ENCODE peak calls at places on chromosomes 3 and 15, in four cellular contexts. One of them, this sample, is unnamed.

GRCh38 chr3:189839576-189839975 is 208.4 kb downstream of the TP63 start:
- DNase-seq in fibroblast of lung: peak
- DNase-seq in BE2C: no peak
- DNase-seq in tibial artery: no peak
- DNase-seq in this sample: peak

GRCh38 chr15:43749690-43750345 is 3.6 kb downstream of the PDIA3 start:
- DNase-seq in fibroblast of lung: no peak
- DNase-seq in BE2C: no peak
- DNase-seq in tibial artery: no peak
- DNase-seq in this sample: no peak

GRCh38 chr3:58163234-58163633 is 47.5 kb downstream of the DNASE1L3 start:
- DNase-seq in fibroblast of lung: peak
- DNase-seq in BE2C: no peak
- DNase-seq in tibial artery: no peak
- DNase-seq in this sample: no peak

GRCh38 chr15:95741830-95742229 is 588.7 kb upstream of the NR2F2 start:
- DNase-seq in fibroblast of lung: no peak
- DNase-seq in BE2C: no peak
- DNase-seq in tibial artery: no peak
- DNase-seq in this sample: no peak

GRCh38 chr15:84799511-84800187 is 17.5 kb upstream of the ALPK3 start:
- DNase-seq in fibroblast of lung: no peak
- DNase-seq in BE2C: no peak
- DNase-seq in tibial artery: no peak
- DNase-seq in this sample: no peak

GRCh38 chr3:52046186-52046913 is 10.0 kb downstream of the DUSP7 start:
- DNase-seq in fibroblast of lung: peak
- DNase-seq in BE2C: peak
- DNase-seq in tibial artery: peak
- DNase-seq in this sample: peak

GRCh38 chr3:188284455-188285212 is 130.7 kb downstream of the LPP start:
- DNase-seq in fibroblast of lung: peak
- DNase-seq in BE2C: no peak
- DNase-seq in tibial artery: no peak
- DNase-seq in this sample: no peak

GRCh38 chr15:90142216-90143175 is 40.2 kb upstream of the IDH2 start:
- DNase-seq in fibroblast of lung: no peak
- DNase-seq in BE2C: no peak
- DNase-seq in tibial artery: no peak
- DNase-seq in this sample: no peak

GRCh38 chr3:106185949-106186348 is 317.1 kb upstream of the CBLB start:
- DNase-seq in fibroblast of lung: no peak
- DNase-seq in BE2C: no peak
- DNase-seq in tibial artery: no peak
- DNase-seq in this sample: no peak

GRCh38 chr15:56719774-56720555 is 13.3 kb downstream of the ZNF280D start:
- DNase-seq in fibroblast of lung: peak
- DNase-seq in BE2C: no peak
- DNase-seq in tibial artery: no peak
- DNase-seq in this sample: no peak

GRCh38 chr15:47688573-47689086 is 28.7 kb upstream of the SEMA6D start:
- DNase-seq in fibroblast of lung: peak
- DNase-seq in BE2C: no peak
- DNase-seq in tibial artery: no peak
- DNase-seq in this sample: no peak

GRCh38 chr15:77778802-77779201 is 146.1 kb upstream of the LINGO1 start:
- DNase-seq in fibroblast of lung: no peak
- DNase-seq in BE2C: no peak
- DNase-seq in tibial artery: no peak
- DNase-seq in this sample: no peak

GRCh38 chr3:56154297-56154696 is 314.0 kb downstream of the ERC2 start:
- DNase-seq in fibroblast of lung: no peak
- DNase-seq in BE2C: no peak
- DNase-seq in tibial artery: no peak
- DNase-seq in this sample: no peak

GRCh38 chr15:37204698-37205097 is 104.3 kb upstream of the MEIS2 start:
- DNase-seq in fibroblast of lung: no peak
- DNase-seq in BE2C: no peak
- DNase-seq in tibial artery: no peak
- DNase-seq in this sample: no peak

GRCh38 chr15:82643992-82644391 is 3.2 kb downstream of the CPEB1 start:
- DNase-seq in fibroblast of lung: no peak
- DNase-seq in BE2C: no peak
- DNase-seq in tibial artery: no peak
- DNase-seq in this sample: no peak

GRCh38 chr3:148727242-148727641 is 29.5 kb downstream of the AGTR1 start:
- DNase-seq in fibroblast of lung: no peak
- DNase-seq in BE2C: peak
- DNase-seq in tibial artery: no peak
- DNase-seq in this sample: no peak

GRCh38 chr3:42589382-42590109 is 1.1 kb upstream of the SS18L2 start:
- DNase-seq in fibroblast of lung: no peak
- DNase-seq in BE2C: no peak
- DNase-seq in tibial artery: no peak
- DNase-seq in this sample: no peak
- H3K4me3 ChIP-seq in fibroblast of lung: no peak
- H3K4me3 ChIP-seq in BE2C: no peak
- H3K4me3 ChIP-seq in tibial artery: peak
- H3K4me3 ChIP-seq in this sample: peak

GRCh38 chr3:147411777-147412176 is 2.6 kb downstream of the ZIC1 start:
- DNase-seq in fibroblast of lung: no peak
- DNase-seq in BE2C: no peak
- DNase-seq in tibial artery: no peak
- DNase-seq in this sample: no peak
- H3K4me3 ChIP-seq in fibroblast of lung: no peak
- H3K4me3 ChIP-seq in BE2C: no peak
- H3K4me3 ChIP-seq in tibial artery: no peak
- H3K4me3 ChIP-seq in this sample: peak

DNA sequence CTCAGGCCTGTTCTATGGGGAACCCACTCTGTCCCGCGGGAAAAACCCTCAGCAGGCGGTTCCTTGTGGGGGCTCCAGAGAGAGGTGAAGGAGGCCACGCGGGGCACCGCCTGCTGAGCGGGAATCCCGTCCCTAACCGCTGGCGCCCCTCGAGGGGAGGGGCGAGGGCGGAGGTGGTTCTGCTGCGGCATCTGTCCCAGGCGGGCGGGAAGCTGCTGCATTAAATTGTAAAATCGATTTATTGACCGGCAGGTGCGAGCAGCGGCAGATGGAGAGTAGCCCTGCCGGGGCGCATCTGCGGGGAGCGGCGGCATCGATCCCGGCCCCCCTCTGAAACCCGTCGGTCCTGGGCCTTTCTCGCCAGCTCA is 3.7 kb upstream of the DLL4 start:
- DNase-seq in fibroblast of lung: no peak
- DNase-seq in BE2C: no peak
- DNase-seq in tibial artery: no peak
- DNase-seq in this sample: no peak
- H3K4me3 ChIP-seq in fibroblast of lung: no peak
- H3K4me3 ChIP-seq in BE2C: no peak
- H3K4me3 ChIP-seq in tibial artery: no peak
- H3K4me3 ChIP-seq in this sample: no peak

DNA sequence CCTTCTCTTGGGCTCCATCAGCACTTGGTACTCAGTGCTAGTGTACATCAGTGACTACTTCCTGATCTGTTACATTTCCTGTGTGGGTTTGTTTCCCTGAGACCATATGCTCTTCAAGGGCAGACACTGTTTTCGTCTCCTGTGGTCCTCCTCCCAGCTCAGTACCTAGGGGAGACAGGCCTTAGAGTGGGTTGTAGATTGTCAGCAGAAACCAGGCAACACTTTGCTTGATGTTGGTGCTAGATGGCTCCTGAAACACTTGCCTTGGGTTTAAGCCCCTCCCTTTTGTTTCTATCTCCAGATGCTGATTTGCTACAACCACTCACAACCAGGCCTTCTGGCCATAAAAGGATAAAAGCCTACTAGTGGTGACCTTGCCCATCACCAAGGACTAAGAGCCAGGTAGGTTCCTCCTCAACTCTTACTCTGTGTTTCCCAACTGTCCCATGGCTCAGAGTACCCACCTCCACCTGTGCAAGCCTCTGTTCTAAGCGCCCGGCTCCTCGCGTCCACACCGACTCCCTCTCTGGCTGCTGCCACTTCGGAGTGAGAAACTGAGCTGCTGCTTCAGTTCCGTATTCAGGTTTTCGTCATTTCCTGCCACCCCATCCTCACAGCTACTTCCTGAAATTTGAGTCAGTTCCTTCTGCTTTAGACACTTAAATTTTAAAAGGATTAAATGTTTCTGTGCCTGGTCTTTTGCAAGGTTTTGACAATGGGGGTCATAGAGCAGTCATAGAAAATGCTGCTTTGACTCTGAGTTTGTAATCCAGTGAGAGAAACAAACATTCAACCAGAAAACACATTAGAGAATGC is at the start of gene HCLS1:
- DNase-seq in fibroblast of lung: no peak
- DNase-seq in BE2C: no peak
- DNase-seq in tibial artery: no peak
- DNase-seq in this sample: peak
- H3K4me3 ChIP-seq in fibroblast of lung: no peak
- H3K4me3 ChIP-seq in BE2C: no peak
- H3K4me3 ChIP-seq in tibial artery: peak
- H3K4me3 ChIP-seq in this sample: peak

GRCh38 chr3:11154953-11155325 is 646 bp downstream of the HRH1 start:
- DNase-seq in fibroblast of lung: peak
- DNase-seq in BE2C: no peak
- DNase-seq in tibial artery: peak
- DNase-seq in this sample: no peak

GRCh38 chr3:11154036-11154952 is at the start of gene HRH1:
- DNase-seq in fibroblast of lung: peak
- DNase-seq in BE2C: no peak
- DNase-seq in tibial artery: peak
- DNase-seq in this sample: peak

GRCh38 chr3:11157406-11157805 is 3.1 kb downstream of the HRH1 start:
- DNase-seq in fibroblast of lung: peak
- DNase-seq in BE2C: no peak
- DNase-seq in tibial artery: peak
- DNase-seq in this sample: no peak

GRCh38 chr3:11155341-11156025 is 1.2 kb downstream of the HRH1 start:
- DNase-seq in fibroblast of lung: peak
- DNase-seq in BE2C: peak
- DNase-seq in tibial artery: peak
- DNase-seq in this sample: peak

GRCh38 chr3:11156026-11156410 is 1.7 kb downstream of the HRH1 start:
- DNase-seq in fibroblast of lung: no peak
- DNase-seq in BE2C: no peak
- DNase-seq in tibial artery: peak
- DNase-seq in this sample: no peak
- H3K4me3 ChIP-seq in fibroblast of lung: peak
- H3K4me3 ChIP-seq in BE2C: no peak
- H3K4me3 ChIP-seq in tibial artery: peak
- H3K4me3 ChIP-seq in this sample: peak

GRCh38 chr15:74368121-74368520 is 675 bp upstream of the CYP11A1 start:
- DNase-seq in fibroblast of lung: no peak
- DNase-seq in BE2C: no peak
- DNase-seq in tibial artery: peak
- DNase-seq in this sample: no peak

GRCh38 chr15:74362482-74362881 is 5.0 kb downstream of the CYP11A1 start:
- DNase-seq in fibroblast of lung: no peak
- DNase-seq in BE2C: no peak
- DNase-seq in tibial artery: no peak
- DNase-seq in this sample: no peak

GRCh38 chr15:74367296-74367854 is at the start of gene CYP11A1:
- DNase-seq in fibroblast of lung: no peak
- DNase-seq in BE2C: no peak
- DNase-seq in tibial artery: peak
- DNase-seq in this sample: no peak

GRCh38 chr15:74365619-74366445 is 1.6 kb downstream of the CYP11A1 start:
- DNase-seq in fibroblast of lung: peak
- DNase-seq in BE2C: no peak
- DNase-seq in tibial artery: peak
- DNase-seq in this sample: peak

GRCh38 chr15:74364936-74365618 is 2.4 kb downstream of the CYP11A1 start:
- DNase-seq in fibroblast of lung: no peak
- DNase-seq in BE2C: no peak
- DNase-seq in tibial artery: peak
- DNase-seq in this sample: no peak
- H3K4me3 ChIP-seq in fibroblast of lung: no peak
- H3K4me3 ChIP-seq in BE2C: no peak
- H3K4me3 ChIP-seq in tibial artery: peak
- H3K4me3 ChIP-seq in this sample: peak

This sample was measured in psoas muscle.